ENCODE peak calls at places on chromosomes 3 and 15, in nine cellular contexts. V, Y, G, Q, C, X, S, R and W are unnamed samples.

GRCh38 chr3:13891492-13892073 is 11.7 kb upstream of the WNT7A start:
- DNase-seq in Q (no peak), C (no peak), V (no peak), Y (no peak), G (no peak), X (peak; percentile 19), R (peak; percentile 9), S (no peak), W (no peak)

GRCh38 chr3:64033033-64033432 is 9.7 kb upstream of the PSMD6 start:
- DNase-seq in S (no peak), R (no peak), G (no peak), V (no peak), C (no peak), Y (no peak), X (no peak), Q (no peak), W (no peak)

GRCh38 chr3:67739851-67740250 is 85.4 kb upstream of the SUCLG2 start:
- DNase-seq in C (no peak), S (no peak), G (no peak), V (no peak), R (no peak), Q (no peak), X (no peak), Y (no peak), W (no peak)

GRCh38 chr15:52241489-52241888 is 50.3 kb upstream of the GNB5 start:
- DNase-seq in X (no peak), R (no peak), Y (no peak), Q (no peak), G (no peak), C (no peak), S (no peak), V (no peak), W (no peak)

GRCh38 chr15:73872370-73872769 is 994 bp upstream of the TBC1D21 start:
- DNase-seq in Q (peak; percentile 23), G (no peak), V (no peak), C (no peak), R (no peak), Y (no peak), X (no peak), S (no peak), W (no peak)

GRCh38 chr15:100147828-100148227 is 193.9 kb downstream of the ADAMTS17 start:
- DNase-seq in X (no peak), S (no peak), C (no peak), Q (no peak), V (no peak), R (no peak), Y (no peak), G (no peak), W (no peak)

GRCh38 chr15:51926808-51927207 is 44.8 kb downstream of the LEO1 start:
- DNase-seq in G (no peak), V (no peak), Y (no peak), R (no peak), Q (no peak), X (no peak), S (no peak), C (no peak), W (no peak)

GRCh38 chr3:152069871-152070270 is 196.4 kb downstream of the SUCNR1 start:
- DNase-seq in Q (no peak), Y (no peak), V (no peak), R (no peak), X (no peak), C (no peak), S (no peak), G (no peak), W (no peak)

GRCh38 chr3:157175678-157176077 is 15.7 kb upstream of the CCNL1 start:
- DNase-seq in Q (no peak), X (no peak), G (no peak), S (no peak), R (peak; percentile 47), V (no peak), Y (no peak), C (peak; percentile 24), W (no peak)

GRCh38 chr15:72936691-72937679 is 115.3 kb upstream of the NEO1 start:
- DNase-seq in Q (no peak), Y (no peak), X (no peak), V (no peak), C (no peak), S (no peak), R (no peak), G (no peak), W (no peak)

GRCh38 chr15:62075595-62076279 is 9.0 kb downstream of the C2CD4A start:
- DNase-seq in X (no peak), C (no peak), V (no peak), S (no peak), R (no peak), G (no peak), Q (no peak), Y (no peak), W (peak; percentile 89)

GRCh38 chr3:66224220-66224619 is 3.4 kb downstream of the SLC25A26 start:
- DNase-seq in G (no peak), S (no peak), Q (no peak), V (no peak), Y (no peak), X (no peak), C (no peak), R (no peak), W (no peak)

GRCh38 chr3:48655586-48655985 is 7.1 kb downstream of the CELSR3 start:
- DNase-seq in V (peak; percentile 46), Y (no peak), R (no peak), G (no peak), Q (no peak), S (no peak), C (no peak), X (no peak), W (no peak)

GRCh38 chr3:42230860-42231259 is 35.1 kb downstream of the CCK start:
- DNase-seq in G (no peak), S (no peak), Q (no peak), C (no peak), R (no peak), V (no peak), X (no peak), Y (no peak), W (no peak)